ENCODE peak calls at places on chromosome 15, in five cellular contexts. One of them, this sample, is unnamed.
A peak's percentile ranks its signal among the peaks of the same experiment; 100 is the strongest.

GRCh38 chr15:90990446-90990845 is 3.9 kb downstream of the PRC1 start:
- DNase-seq in AG04449: no peak
- DNase-seq in ovary: no peak
- DNase-seq in sciatic nerve: no peak
- DNase-seq in GM12864: no peak
- DNase-seq in this sample: no peak

GRCh38 chr15:92231461-92231860 is 162.2 kb upstream of the ST8SIA2 start:
- DNase-seq in ovary: no peak
- DNase-seq in sciatic nerve: no peak
- DNase-seq in AG04449: no peak
- DNase-seq in GM12864: no peak
- DNase-seq in this sample: no peak

GRCh38 chr15:74604983-74605809 is 10.4 kb upstream of the CLK3 start:
- DNase-seq in AG04449: no peak
- DNase-seq in ovary: no peak
- DNase-seq in GM12864: no peak
- DNase-seq in sciatic nerve: no peak
- DNase-seq in this sample: no peak

GRCh38 chr15:26260517-26261133 is 397.5 kb upstream of the ATP10A start:
- DNase-seq in sciatic nerve: no peak
- DNase-seq in GM12864: no peak
- DNase-seq in AG04449: peak; percentile 4
- DNase-seq in ovary: no peak
- DNase-seq in this sample: no peak

GRCh38 chr15:63709365-63709764 is 112.2 kb downstream of the FBXL22 start:
- DNase-seq in ovary: no peak
- DNase-seq in sciatic nerve: no peak
- DNase-seq in GM12864: no peak
- DNase-seq in AG04449: no peak
- DNase-seq in this sample: no peak

GRCh38 chr15:101476756-101477155 is 12.8 kb downstream of the PCSK6 start:
- DNase-seq in GM12864: no peak
- DNase-seq in AG04449: no peak
- DNase-seq in sciatic nerve: peak; percentile 35
- DNase-seq in ovary: peak; percentile 6
- DNase-seq in this sample: no peak

GRCh38 chr15:80727196-80727595 is 32.1 kb downstream of the ABHD17C start:
- DNase-seq in sciatic nerve: no peak
- DNase-seq in AG04449: peak; percentile 16
- DNase-seq in ovary: no peak
- DNase-seq in GM12864: no peak
- DNase-seq in this sample: no peak

GRCh38 chr15:49844390-49844789 is 223.5 kb downstream of the DTWD1 start:
- DNase-seq in sciatic nerve: no peak
- DNase-seq in ovary: no peak
- DNase-seq in AG04449: no peak
- DNase-seq in GM12864: no peak
- DNase-seq in this sample: no peak

GRCh38 chr15:38651328-38652038 is 86.9 kb upstream of the RASGRP1 start:
- DNase-seq in GM12864: no peak
- DNase-seq in AG04449: no peak
- DNase-seq in sciatic nerve: no peak
- DNase-seq in ovary: no peak
- DNase-seq in this sample: no peak

GRCh38 chr15:29114277-29115092 is 155.1 kb downstream of the NSMCE3 start:
- DNase-seq in GM12864: no peak
- DNase-seq in ovary: no peak
- DNase-seq in AG04449: no peak
- DNase-seq in sciatic nerve: no peak
- DNase-seq in this sample: no peak

GRCh38 chr15:72037321-72037720 is 80.6 kb downstream of the MYO9A start:
- DNase-seq in GM12864: no peak
- DNase-seq in sciatic nerve: no peak
- DNase-seq in ovary: no peak
- DNase-seq in AG04449: no peak
- DNase-seq in this sample: no peak

GRCh38 chr15:39594056-39594763 is 13.3 kb downstream of the THBS1 start:
- DNase-seq in ovary: no peak
- DNase-seq in AG04449: peak; percentile 41
- DNase-seq in GM12864: no peak
- DNase-seq in sciatic nerve: no peak
- DNase-seq in this sample: no peak

GRCh38 chr15:85691350-85692240 is 103.1 kb downstream of the KLHL25 start:
- DNase-seq in ovary: no peak
- DNase-seq in sciatic nerve: no peak
- DNase-seq in GM12864: no peak
- DNase-seq in AG04449: no peak
- DNase-seq in this sample: no peak

GRCh38 chr15:63939531-63940130 is 105.9 kb upstream of the HERC1 start:
- DNase-seq in AG04449: no peak
- DNase-seq in GM12864: no peak
- DNase-seq in ovary: peak; percentile 51
- DNase-seq in sciatic nerve: no peak
- DNase-seq in this sample: peak; percentile 75

GRCh38 chr15:86611392-86612040 is 531.8 kb downstream of the AGBL1 start:
- DNase-seq in ovary: no peak
- DNase-seq in GM12864: no peak
- DNase-seq in AG04449: no peak
- DNase-seq in sciatic nerve: no peak
- DNase-seq in this sample: no peak

GRCh38 chr15:71279757-71280141 is 164.5 kb downstream of the THSD4 start:
- DNase-seq in AG04449: no peak
- DNase-seq in ovary: no peak
- DNase-seq in GM12864: no peak
- DNase-seq in sciatic nerve: no peak
- DNase-seq in this sample: no peak

GRCh38 chr15:57460208-57460816 is 84.0 kb downstream of the CGNL1 start:
- DNase-seq in ovary: no peak
- DNase-seq in GM12864: no peak
- DNase-seq in sciatic nerve: no peak
- DNase-seq in AG04449: no peak
- DNase-seq in this sample: no peak